ENCODE peak calls at places on chromosome 12, in five cellular contexts. F is stomach, S is IMR-90, N is brain microvascular endothelial cell, X is MM.1S. B is an unnamed sample.

GRCh38 chr12:948238-948637 is 1.3 kb downstream of the RAD52 start:
- DNase-seq in F (peak), S (no peak), N (no peak), X (no peak), B (no peak)

GRCh38 chr12:95998611-95999300 is 2.6 kb upstream of the HAL start:
- DNase-seq in F (no peak), S (peak), N (peak), X (peak), B (peak)

GRCh38 chr12:93978553-93978952 is 169.8 kb upstream of the PLXNC1 start:
- DNase-seq in F (no peak), S (peak), N (peak), X (no peak), B (no peak)

GRCh38 chr12:32502693-32503510 is 103.5 kb downstream of the FGD4 start:
- DNase-seq in F (no peak), S (peak), N (no peak), X (no peak), B (no peak)

GRCh38 chr12:67477682-67478265 is 170.8 kb upstream of the DYRK2 start:
- DNase-seq in F (no peak), S (no peak), N (no peak), X (no peak), B (no peak)

GRCh38 chr12:76554411-76555225 is 5.0 kb downstream of the OSBPL8 start:
- DNase-seq in F (no peak), S (no peak), N (no peak), X (no peak), B (no peak)

GRCh38 chr12:132069336-132069985 is 74.7 kb downstream of the DDX51 start:
- DNase-seq in F (no peak), S (no peak), N (no peak), X (no peak), B (no peak)

GRCh38 chr12:126792411-126792810 is 1474.6 kb upstream of the TMEM132C start:
- DNase-seq in F (no peak), S (no peak), N (no peak), X (no peak), B (no peak)

GRCh38 chr12:27190761-27191160 is 53.3 kb upstream of the STK38L start:
- DNase-seq in F (no peak), S (peak), N (no peak), X (no peak), B (no peak)

GRCh38 chr12:62785941-62786559 is 148.9 kb downstream of the PPM1H start:
- DNase-seq in F (no peak), S (peak), N (peak), X (no peak), B (no peak)

GRCh38 chr12:54526800-54527630 is 22.4 kb upstream of the PDE1B start:
- DNase-seq in F (peak), S (peak), N (peak), X (peak), B (no peak)

GRCh38 chr12:122203301-122203967 is at the start of gene B3GNT4:
- DNase-seq in F (peak), S (peak), N (peak), X (peak), B (peak)

GRCh38 chr12:11943919-11944318 is 126.8 kb upstream of the BCL2L14 start:
- DNase-seq in F (no peak), S (no peak), N (no peak), X (no peak), B (no peak)

GRCh38 chr12:132263061-132263360 is 66.4 kb downstream of the GALNT9 start:
- DNase-seq in F (no peak), S (no peak), N (no peak), X (no peak), B (no peak)

GRCh38 chr12:50043854-50044253 is 13.5 kb upstream of the ASIC1 start:
- DNase-seq in F (no peak), S (no peak), N (no peak), X (no peak), B (no peak)

GRCh38 chr12:131389051-131390013 is 321.6 kb upstream of the SFSWAP start:
- DNase-seq in F (no peak), S (no peak), N (no peak), X (no peak), B (no peak)

DNA sequence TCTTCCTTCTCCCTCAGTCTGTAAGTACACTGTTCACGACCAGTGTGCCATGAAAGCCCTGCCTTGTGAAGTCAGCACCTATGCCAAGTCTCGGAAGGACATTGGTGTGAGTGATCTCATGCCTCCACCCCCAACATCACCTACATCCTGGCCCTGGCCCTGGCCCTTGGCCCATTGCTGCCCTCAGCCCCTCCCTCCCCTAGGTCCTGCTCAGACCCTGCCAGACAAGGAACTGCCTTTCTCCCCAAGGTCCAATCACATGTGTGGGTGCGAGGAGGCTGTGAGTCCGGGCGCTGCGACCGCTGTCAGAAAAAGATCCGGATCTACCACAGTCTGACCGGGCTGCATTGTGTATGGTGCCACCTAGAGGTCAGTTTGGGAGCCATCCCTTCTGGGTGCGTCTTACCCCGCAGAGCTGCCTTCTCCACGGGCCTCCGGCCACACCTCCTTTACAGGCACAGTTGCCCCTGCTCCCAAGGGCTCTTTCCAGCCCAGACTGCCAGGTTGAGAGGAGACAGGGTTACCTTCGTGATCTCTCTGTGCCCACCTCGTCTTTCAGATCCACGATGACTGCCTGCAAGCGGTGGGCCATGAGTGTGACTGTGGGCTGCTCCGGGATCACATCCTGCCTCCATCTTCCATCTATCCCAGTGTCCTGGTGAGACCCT is 9.2 kb downstream of the DGKA start:
- DNase-seq in F (peak), S (peak), N (peak), X (peak), B (peak)
- H3K27ac ChIP-seq in F (peak), S (no peak), N (no peak), X (no peak), B (peak)

GRCh38 chr12:124685689-124685993 is 118.2 kb upstream of the NCOR2 start:
- DNase-seq in F (no peak), S (no peak), N (no peak), X (no peak), B (no peak)
- H3K4me3 ChIP-seq in F (no peak), S (no peak), N (no peak), X (no peak), B (no peak)

GRCh38 chr12:47210776-47211175 is 131.0 kb upstream of the AMIGO2 start:
- DNase-seq in F (no peak), S (no peak), N (no peak), X (no peak), B (no peak)
- TF ChIP-seq CTCF in F (no peak), S (no peak), N (no peak), X (no peak), B (no peak)

DNA sequence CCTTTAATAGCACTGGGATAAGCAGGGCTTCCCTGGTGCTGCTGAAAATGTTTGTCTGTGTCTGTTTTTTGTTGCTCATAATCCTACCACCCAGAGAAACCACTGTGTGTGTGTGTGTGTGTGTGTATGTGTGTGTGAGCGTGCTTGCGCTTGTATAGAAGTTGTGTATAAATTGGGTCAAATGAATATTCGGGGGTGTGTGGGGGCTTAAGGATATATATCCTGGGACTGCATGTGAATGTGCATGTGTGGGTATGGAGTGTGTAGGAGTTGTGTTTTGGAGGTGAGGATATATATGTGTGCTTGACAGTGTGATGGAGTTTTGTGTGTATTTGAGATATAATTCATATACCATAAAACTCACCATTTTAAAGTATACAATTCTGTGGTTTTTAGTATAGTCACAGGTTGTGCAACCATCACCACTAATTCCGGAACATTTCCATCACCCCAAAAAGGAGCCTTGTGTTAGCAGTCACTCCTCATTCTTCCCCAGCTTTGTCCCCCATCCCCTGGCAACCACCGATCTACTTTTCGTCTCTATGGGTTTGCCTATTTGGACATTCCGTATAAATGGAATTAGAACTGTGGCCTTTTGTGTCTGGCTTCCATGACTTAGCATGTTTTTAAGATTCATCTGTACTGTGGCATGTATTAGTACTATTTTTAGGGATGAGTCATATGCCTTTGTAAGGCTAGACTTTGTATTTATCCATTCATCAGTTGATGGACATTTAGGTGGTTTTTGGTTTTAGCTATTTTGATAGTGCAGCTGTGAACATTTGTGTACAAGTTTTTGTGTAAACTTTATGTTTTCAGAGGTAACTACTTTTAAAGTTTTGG is 25.6 kb downstream of the TCTN1 start:
- DNase-seq in F (no peak), S (peak), N (peak), X (peak), B (no peak)
- H3K27ac ChIP-seq in F (no peak), S (peak), N (peak), X (peak), B (no peak)

GRCh38 chr12:85659754-85660530 is 176.3 kb downstream of the RASSF9 start:
- DNase-seq in F (no peak), S (no peak), N (no peak), X (no peak), B (no peak)
- H3K4me3 ChIP-seq in F (no peak), S (no peak), N (no peak), X (no peak), B (no peak)

GRCh38 chr12:90275088-90275487 is 566.5 kb upstream of the ATP2B1 start:
- DNase-seq in F (no peak), S (no peak), N (no peak), X (no peak), B (no peak)

GRCh38 chr12:90268574-90268973 is 559.9 kb upstream of the ATP2B1 start:
- DNase-seq in F (no peak), S (no peak), N (no peak), X (no peak), B (no peak)

GRCh38 chr12:90280033-90280432 is 571.4 kb upstream of the ATP2B1 start:
- DNase-seq in F (no peak), S (peak), N (peak), X (no peak), B (no peak)

DNA sequence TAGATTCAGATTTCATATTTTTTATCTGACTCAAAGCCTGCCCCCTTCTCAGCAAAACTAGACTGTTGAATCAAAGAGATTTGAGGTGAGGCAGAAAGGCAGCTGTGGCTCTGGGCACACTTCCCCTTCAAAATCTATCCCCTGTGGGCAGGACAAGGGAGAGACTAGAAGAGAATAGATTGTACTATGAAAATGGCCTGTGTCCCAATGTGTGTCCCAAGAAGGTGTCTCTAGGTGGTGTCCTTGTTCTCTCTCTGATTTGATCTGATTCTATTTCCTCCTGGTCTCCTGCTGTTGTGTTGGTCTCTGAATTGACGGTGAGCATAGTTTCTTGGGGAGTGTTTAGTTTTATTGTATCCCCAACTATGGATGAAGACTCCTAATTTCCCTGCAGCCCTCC is 565.8 kb upstream of the ATP2B1 start:
- DNase-seq in F (no peak), S (no peak), N (no peak), X (no peak), B (no peak)
- TF ChIP-seq CTCF in F (no peak), S (no peak), N (no peak), X (no peak), B (no peak)

DNA sequence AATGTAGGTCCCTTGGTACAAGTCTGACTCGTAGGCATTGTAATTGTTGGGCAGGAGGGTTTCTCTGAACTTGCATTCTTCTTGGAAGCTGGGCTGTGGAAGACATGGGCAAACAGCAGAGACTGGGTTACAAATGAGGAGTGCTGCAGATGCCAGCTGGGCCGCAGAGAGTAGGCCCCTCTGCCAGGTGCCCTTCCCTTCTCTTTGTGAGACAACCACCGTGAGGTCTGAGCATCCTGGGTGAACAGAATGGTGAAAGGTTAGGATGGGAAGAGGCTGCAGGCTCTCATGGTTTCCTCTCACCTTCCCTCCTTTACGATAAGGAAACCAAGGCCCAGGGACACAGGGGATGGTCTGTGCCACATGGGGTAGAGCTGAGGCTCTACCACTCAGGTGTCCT is 11.3 kb downstream of the FGF6 start:
- DNase-seq in F (no peak), S (no peak), N (no peak), X (no peak), B (no peak)
- H3K27ac ChIP-seq in F (no peak), S (no peak), N (no peak), X (no peak), B (no peak)

GRCh38 chr12:77788231-77789168 is 42.2 kb upstream of the NAV3 start:
- DNase-seq in F (no peak), S (no peak), N (no peak), X (no peak), B (no peak)
- H3K4me3 ChIP-seq in F (no peak), S (no peak), N (no peak), X (no peak), B (no peak)

GRCh38 chr12:113347892-113348291 is 10.5 kb upstream of the PLBD2 start:
- DNase-seq in F (no peak), S (no peak), N (no peak), X (no peak), B (no peak)
- TF ChIP-seq CTCF in F (no peak), S (no peak), N (no peak), X (no peak), B (no peak)

GRCh38 chr12:46105735-46106134 is 115.4 kb upstream of the SCAF11 start:
- DNase-seq in F (no peak), S (no peak), N (no peak), X (no peak), B (no peak)

GRCh38 chr12:46103691-46104090 is 113.3 kb upstream of the SCAF11 start:
- DNase-seq in F (no peak), S (no peak), N (no peak), X (no peak), B (no peak)

DNA sequence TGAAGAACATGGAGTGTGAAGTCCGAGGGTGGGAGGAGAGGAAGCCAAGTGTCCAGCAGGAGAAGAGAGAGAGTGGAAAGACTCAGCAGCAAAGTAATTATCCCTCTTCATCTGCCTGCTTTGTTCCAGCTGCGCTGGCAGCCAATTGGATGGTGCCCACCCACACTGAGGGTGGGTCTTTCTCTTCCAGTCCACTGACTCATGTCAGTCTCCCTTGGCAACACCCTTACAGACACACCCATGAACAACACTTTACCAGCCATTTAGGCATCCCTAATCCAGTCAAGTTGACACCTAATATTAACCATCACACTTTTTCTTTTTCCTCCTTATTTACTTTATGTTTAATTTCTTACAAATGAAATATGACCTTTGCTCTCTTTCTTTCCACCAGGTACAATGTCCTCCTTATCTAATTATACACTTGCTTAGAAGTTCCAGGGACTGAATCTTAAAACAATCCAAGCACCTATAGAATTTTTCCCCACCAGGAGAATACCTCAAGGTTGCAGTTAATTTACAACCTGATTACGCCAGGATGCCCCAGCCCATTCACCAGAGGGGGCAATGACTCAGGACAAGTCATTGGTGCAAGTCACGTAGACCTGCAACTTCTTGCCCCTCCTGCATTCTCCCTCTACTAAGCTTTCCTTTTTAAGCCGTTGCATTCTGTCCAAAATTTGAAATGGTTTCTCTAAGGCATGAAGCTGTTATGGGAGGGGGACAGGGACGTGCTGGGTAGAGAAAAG is 110.9 kb upstream of the SCAF11 start:
- DNase-seq in F (no peak), S (no peak), N (no peak), X (no peak), B (no peak)
- H3K27ac ChIP-seq in F (no peak), S (no peak), N (no peak), X (no peak), B (no peak)